ENCODE peak calls at places on chromosome 10, in ten cellular contexts. One of them, this sample, is unnamed.

GRCh38 chr10:3887885-3888476 is 103.0 kb upstream of the KLF6 start:
- DNase-seq in psoas muscle: peak
- DNase-seq in NB4: no peak
- DNase-seq in suprapubic skin: no peak
- DNase-seq in vagina: no peak
- DNase-seq in OCI-LY7: no peak
- DNase-seq in transverse colon: peak
- DNase-seq in cardiac muscle cell: peak
- DNase-seq in brain microvascular endothelial cell: peak
- DNase-seq in mucosa of descending colon: no peak
- DNase-seq in this sample: peak

GRCh38 chr10:49174261-49174925 is 13.8 kb downstream of the TMEM273 start:
- DNase-seq in psoas muscle: no peak
- DNase-seq in vagina: peak
- DNase-seq in cardiac muscle cell: no peak
- DNase-seq in NB4: no peak
- DNase-seq in suprapubic skin: peak
- DNase-seq in mucosa of descending colon: no peak
- DNase-seq in transverse colon: no peak
- DNase-seq in OCI-LY7: peak
- DNase-seq in brain microvascular endothelial cell: no peak
- DNase-seq in this sample: no peak

GRCh38 chr10:62527019-62527827 is 153.1 kb downstream of the ZNF365 start:
- DNase-seq in vagina: no peak
- DNase-seq in transverse colon: peak
- DNase-seq in brain microvascular endothelial cell: no peak
- DNase-seq in suprapubic skin: no peak
- DNase-seq in psoas muscle: no peak
- DNase-seq in mucosa of descending colon: peak
- DNase-seq in NB4: peak
- DNase-seq in cardiac muscle cell: peak
- DNase-seq in OCI-LY7: peak
- DNase-seq in this sample: no peak

GRCh38 chr10:88672041-88672440 is 7.8 kb downstream of the LIPF start:
- DNase-seq in suprapubic skin: no peak
- DNase-seq in psoas muscle: no peak
- DNase-seq in OCI-LY7: no peak
- DNase-seq in brain microvascular endothelial cell: no peak
- DNase-seq in cardiac muscle cell: no peak
- DNase-seq in NB4: no peak
- DNase-seq in transverse colon: no peak
- DNase-seq in mucosa of descending colon: no peak
- DNase-seq in vagina: no peak
- DNase-seq in this sample: peak

GRCh38 chr10:46547331-46547880 is 9.1 kb downstream of the GPRIN2 start:
- DNase-seq in transverse colon: peak
- DNase-seq in cardiac muscle cell: no peak
- DNase-seq in OCI-LY7: no peak
- DNase-seq in psoas muscle: peak
- DNase-seq in brain microvascular endothelial cell: no peak
- DNase-seq in mucosa of descending colon: peak
- DNase-seq in suprapubic skin: peak
- DNase-seq in vagina: no peak
- DNase-seq in NB4: no peak
- DNase-seq in this sample: no peak

GRCh38 chr10:690227-691161 is 1.0 kb upstream of the DIP2C start:
- DNase-seq in mucosa of descending colon: no peak
- DNase-seq in NB4: no peak
- DNase-seq in OCI-LY7: no peak
- DNase-seq in suprapubic skin: peak
- DNase-seq in vagina: no peak
- DNase-seq in brain microvascular endothelial cell: no peak
- DNase-seq in transverse colon: no peak
- DNase-seq in psoas muscle: no peak
- DNase-seq in cardiac muscle cell: no peak
- DNase-seq in this sample: no peak

GRCh38 chr10:132170561-132171361 is 16.0 kb upstream of the DPYSL4 start:
- DNase-seq in NB4: no peak
- DNase-seq in psoas muscle: peak
- DNase-seq in brain microvascular endothelial cell: no peak
- DNase-seq in transverse colon: no peak
- DNase-seq in mucosa of descending colon: peak
- DNase-seq in cardiac muscle cell: no peak
- DNase-seq in suprapubic skin: no peak
- DNase-seq in vagina: no peak
- DNase-seq in OCI-LY7: no peak
- DNase-seq in this sample: no peak

GRCh38 chr10:34124522-34125035 is 690.5 kb downstream of the PARD3 start:
- DNase-seq in psoas muscle: peak
- DNase-seq in NB4: no peak
- DNase-seq in brain microvascular endothelial cell: peak
- DNase-seq in cardiac muscle cell: peak
- DNase-seq in vagina: no peak
- DNase-seq in OCI-LY7: no peak
- DNase-seq in transverse colon: no peak
- DNase-seq in mucosa of descending colon: no peak
- DNase-seq in suprapubic skin: no peak
- DNase-seq in this sample: no peak

GRCh38 chr10:72009430-72010081 is 45.4 kb downstream of the CHST3 start:
- DNase-seq in psoas muscle: peak
- DNase-seq in mucosa of descending colon: peak
- DNase-seq in vagina: peak
- DNase-seq in NB4: no peak
- DNase-seq in brain microvascular endothelial cell: peak
- DNase-seq in suprapubic skin: peak
- DNase-seq in OCI-LY7: no peak
- DNase-seq in cardiac muscle cell: peak
- DNase-seq in transverse colon: peak
- DNase-seq in this sample: peak

GRCh38 chr10:81843042-81843441 is 32.0 kb upstream of the NRG3 start:
- DNase-seq in suprapubic skin: no peak
- DNase-seq in mucosa of descending colon: no peak
- DNase-seq in OCI-LY7: no peak
- DNase-seq in brain microvascular endothelial cell: no peak
- DNase-seq in cardiac muscle cell: no peak
- DNase-seq in vagina: no peak
- DNase-seq in transverse colon: no peak
- DNase-seq in NB4: peak
- DNase-seq in psoas muscle: no peak
- DNase-seq in this sample: no peak
- TF ChIP-seq CTCF in suprapubic skin: no peak
- TF ChIP-seq CTCF in mucosa of descending colon: no peak
- TF ChIP-seq CTCF in OCI-LY7: peak
- TF ChIP-seq CTCF in brain microvascular endothelial cell: peak
- TF ChIP-seq CTCF in cardiac muscle cell: no peak
- TF ChIP-seq CTCF in vagina: no peak
- TF ChIP-seq CTCF in transverse colon: no peak
- TF ChIP-seq CTCF in NB4: peak
- TF ChIP-seq CTCF in psoas muscle: no peak
- TF ChIP-seq CTCF in this sample: no peak

GRCh38 chr10:22054946-22055345 is 51.4 kb upstream of the DNAJC1 start:
- DNase-seq in cardiac muscle cell: peak
- DNase-seq in mucosa of descending colon: no peak
- DNase-seq in brain microvascular endothelial cell: peak
- DNase-seq in psoas muscle: no peak
- DNase-seq in suprapubic skin: no peak
- DNase-seq in vagina: no peak
- DNase-seq in OCI-LY7: no peak
- DNase-seq in transverse colon: no peak
- DNase-seq in NB4: no peak
- DNase-seq in this sample: no peak
- H3K4me3 ChIP-seq in cardiac muscle cell: no peak
- H3K4me3 ChIP-seq in mucosa of descending colon: no peak
- H3K4me3 ChIP-seq in brain microvascular endothelial cell: no peak
- H3K4me3 ChIP-seq in psoas muscle: no peak
- H3K4me3 ChIP-seq in suprapubic skin: no peak
- H3K4me3 ChIP-seq in vagina: no peak
- H3K4me3 ChIP-seq in OCI-LY7: no peak
- H3K4me3 ChIP-seq in transverse colon: no peak
- H3K4me3 ChIP-seq in NB4: no peak
- H3K4me3 ChIP-seq in this sample: no peak

DNA sequence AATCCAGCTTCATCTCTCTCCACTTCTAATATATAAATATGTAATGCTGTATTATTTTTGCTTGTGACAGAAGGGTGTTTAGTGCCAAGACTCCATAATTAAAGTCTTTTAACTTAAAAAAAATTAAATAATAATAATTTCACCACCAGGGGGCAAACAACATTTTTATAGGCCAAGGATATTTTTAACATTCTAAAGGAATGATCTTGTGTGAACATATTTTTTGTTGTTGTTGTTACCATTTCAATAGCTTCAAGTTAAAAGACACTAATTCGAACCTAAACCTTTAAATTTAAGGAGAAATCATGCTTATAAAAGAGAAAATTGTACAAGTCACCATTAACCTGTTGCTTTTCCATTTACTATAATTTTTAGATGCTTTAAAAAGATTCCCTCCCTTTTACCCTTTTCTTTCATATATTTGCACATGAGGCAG is 7.5 kb upstream of the DNAJC1 start:
- DNase-seq in transverse colon: no peak
- DNase-seq in mucosa of descending colon: no peak
- DNase-seq in OCI-LY7: peak
- DNase-seq in NB4: no peak
- DNase-seq in suprapubic skin: no peak
- DNase-seq in psoas muscle: no peak
- DNase-seq in brain microvascular endothelial cell: no peak
- DNase-seq in vagina: no peak
- DNase-seq in cardiac muscle cell: peak
- DNase-seq in this sample: no peak
- TF ChIP-seq CTCF in transverse colon: peak
- TF ChIP-seq CTCF in mucosa of descending colon: no peak
- TF ChIP-seq CTCF in OCI-LY7: peak
- TF ChIP-seq CTCF in NB4: no peak
- TF ChIP-seq CTCF in suprapubic skin: no peak
- TF ChIP-seq CTCF in psoas muscle: peak
- TF ChIP-seq CTCF in brain microvascular endothelial cell: no peak
- TF ChIP-seq CTCF in vagina: peak
- TF ChIP-seq CTCF in cardiac muscle cell: peak
- TF ChIP-seq CTCF in this sample: no peak

GRCh38 chr10:91034042-91034441 is 113.2 kb upstream of the ANKRD1 start:
- DNase-seq in brain microvascular endothelial cell: no peak
- DNase-seq in mucosa of descending colon: no peak
- DNase-seq in OCI-LY7: no peak
- DNase-seq in vagina: no peak
- DNase-seq in psoas muscle: no peak
- DNase-seq in NB4: no peak
- DNase-seq in transverse colon: no peak
- DNase-seq in suprapubic skin: no peak
- DNase-seq in cardiac muscle cell: no peak
- DNase-seq in this sample: no peak
- H3K4me3 ChIP-seq in brain microvascular endothelial cell: no peak
- H3K4me3 ChIP-seq in mucosa of descending colon: no peak
- H3K4me3 ChIP-seq in OCI-LY7: no peak
- H3K4me3 ChIP-seq in vagina: no peak
- H3K4me3 ChIP-seq in psoas muscle: no peak
- H3K4me3 ChIP-seq in NB4: no peak
- H3K4me3 ChIP-seq in transverse colon: no peak
- H3K4me3 ChIP-seq in suprapubic skin: no peak
- H3K4me3 ChIP-seq in cardiac muscle cell: no peak
- H3K4me3 ChIP-seq in this sample: no peak

DNA sequence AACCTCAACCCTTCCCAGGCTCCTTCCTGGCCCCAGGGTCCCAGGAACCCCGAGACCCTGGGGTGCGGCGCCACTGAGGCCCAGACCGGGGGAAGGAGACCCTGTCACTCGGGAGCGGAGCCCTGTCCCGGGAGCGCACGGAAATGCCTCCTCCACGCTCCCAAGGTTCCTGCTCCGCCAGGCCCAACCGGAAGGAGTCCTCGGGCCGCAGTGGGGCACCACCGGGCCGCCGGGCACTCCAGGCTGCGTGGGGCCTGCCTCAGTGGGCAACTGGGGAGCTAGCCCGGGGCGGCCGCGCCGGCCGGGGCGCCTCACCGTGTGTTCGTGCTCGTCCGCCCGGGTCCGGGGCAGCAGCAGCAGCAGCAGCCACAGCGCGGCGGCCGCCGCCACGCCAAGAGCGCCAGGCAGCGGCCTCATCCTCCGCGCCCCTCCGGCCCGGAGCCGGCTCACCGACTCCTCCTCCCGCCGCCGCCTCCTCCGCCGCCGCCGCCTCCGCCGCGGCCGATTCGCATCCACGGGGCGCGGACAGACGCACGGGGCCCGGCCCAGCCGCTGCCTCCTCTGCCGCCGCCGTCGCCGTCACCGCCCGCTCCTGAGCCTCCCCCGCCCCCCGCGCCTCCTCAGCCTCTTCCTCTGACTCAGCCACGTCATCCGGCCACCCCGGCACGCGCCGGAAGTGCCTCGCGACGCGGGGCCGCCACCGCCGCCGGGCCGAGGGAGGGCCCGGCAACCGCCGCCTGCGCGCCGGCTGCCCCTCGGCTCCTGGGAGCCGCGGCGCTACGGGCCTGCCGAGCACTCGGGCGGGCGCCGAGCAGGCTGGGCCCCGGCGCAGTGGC is at the start of gene TM9SF3:
- DNase-seq in vagina: no peak
- DNase-seq in mucosa of descending colon: peak
- DNase-seq in brain microvascular endothelial cell: peak
- DNase-seq in transverse colon: peak
- DNase-seq in OCI-LY7: peak
- DNase-seq in suprapubic skin: peak
- DNase-seq in psoas muscle: peak
- DNase-seq in cardiac muscle cell: peak
- DNase-seq in NB4: peak
- DNase-seq in this sample: peak
- TF ChIP-seq CTCF in vagina: peak
- TF ChIP-seq CTCF in mucosa of descending colon: no peak
- TF ChIP-seq CTCF in brain microvascular endothelial cell: peak
- TF ChIP-seq CTCF in transverse colon: no peak
- TF ChIP-seq CTCF in OCI-LY7: no peak
- TF ChIP-seq CTCF in suprapubic skin: no peak
- TF ChIP-seq CTCF in psoas muscle: no peak
- TF ChIP-seq CTCF in cardiac muscle cell: no peak
- TF ChIP-seq CTCF in NB4: no peak
- TF ChIP-seq CTCF in this sample: no peak

GRCh38 chr10:79193694-79194382 is 125.1 kb downstream of the ZMIZ1 start:
- DNase-seq in psoas muscle: no peak
- DNase-seq in brain microvascular endothelial cell: no peak
- DNase-seq in NB4: peak
- DNase-seq in suprapubic skin: no peak
- DNase-seq in cardiac muscle cell: no peak
- DNase-seq in transverse colon: no peak
- DNase-seq in vagina: no peak
- DNase-seq in mucosa of descending colon: no peak
- DNase-seq in OCI-LY7: peak
- DNase-seq in this sample: no peak
- H3K4me3 ChIP-seq in psoas muscle: no peak
- H3K4me3 ChIP-seq in brain microvascular endothelial cell: no peak
- H3K4me3 ChIP-seq in NB4: no peak
- H3K4me3 ChIP-seq in suprapubic skin: no peak
- H3K4me3 ChIP-seq in cardiac muscle cell: no peak
- H3K4me3 ChIP-seq in transverse colon: no peak
- H3K4me3 ChIP-seq in vagina: no peak
- H3K4me3 ChIP-seq in mucosa of descending colon: no peak
- H3K4me3 ChIP-seq in OCI-LY7: no peak
- H3K4me3 ChIP-seq in this sample: no peak